ENCODE peak calls at places on chromosomes 4 and X, in eight cellular contexts. X is BJ, O is IMR-90, E is SK-N-SH, B is cardiac fibroblast, F is tibial nerve, V is transverse colon, T is Caco-2. R is an unnamed sample.

GRCh38 chr4:7067523-7068278 is at the start of gene GRPEL1:
- DNase-seq in X (peak), B (peak), V (peak), F (peak), E (peak), O (peak), T (peak), R (peak)

GRCh38 chr4:123564758-123565346 is 168.3 kb downstream of the SPRY1 start:
- DNase-seq in E (peak), T (peak), B (peak), X (no peak), F (peak), O (peak), V (peak), R (peak)

GRCh38 chr4:7608043-7608442 is 173.3 kb upstream of the PSAPL1 start:
- DNase-seq in T (no peak), X (no peak), V (no peak), F (no peak), O (no peak), E (no peak), B (no peak), R (no peak)

GRCh38 chr4:21901281-21901680 is 47.3 kb downstream of the KCNIP4 start:
- DNase-seq in B (no peak), V (no peak), F (no peak), T (no peak), X (no peak), O (no peak), E (no peak), R (no peak)

GRCh38 chr4:122819708-122820449 is 6.8 kb upstream of the FGF2 start:
- DNase-seq in V (no peak), T (no peak), X (no peak), E (no peak), B (no peak), F (no peak), O (peak), R (peak)

GRCh38 chrX:115428011-115428410 is 133.0 kb upstream of the PLS3 start:
- DNase-seq in X (no peak), T (no peak), E (no peak), B (no peak), F (no peak), V (no peak), O (no peak), R (peak)

GRCh38 chrX:41322821-41323603 is 10.9 kb upstream of the DDX3X start:
- DNase-seq in F (no peak), O (no peak), E (no peak), V (no peak), B (no peak), X (no peak), T (no peak), R (no peak)

GRCh38 chr4:182286035-182286434 is 42.8 kb downstream of the TENM3 start:
- DNase-seq in T (no peak), O (peak), V (no peak), B (no peak), E (no peak), F (no peak), X (no peak), R (peak)

GRCh38 chr4:153523171-153523757 is 57.1 kb downstream of the TMEM131L start:
- DNase-seq in T (no peak), F (no peak), E (no peak), B (no peak), X (no peak), V (no peak), O (no peak), R (no peak)

GRCh38 chr4:67714248-67714583 is 13.3 kb upstream of the UBA6 start:
- DNase-seq in X (no peak), F (no peak), O (no peak), T (peak), V (no peak), E (no peak), B (no peak), R (no peak)

GRCh38 chrX:110213183-110213582 is 104.7 kb downstream of the AMMECR1 start:
- DNase-seq in X (no peak), O (no peak), V (no peak), T (no peak), B (no peak), F (no peak), E (no peak), R (no peak)

GRCh38 chr4:14513471-14513870 is 488.8 kb upstream of the CPEB2 start:
- DNase-seq in O (no peak), B (peak), X (no peak), T (no peak), V (no peak), E (no peak), F (no peak), R (peak)

GRCh38 chr4:1318488-1319213 is 28.4 kb upstream of the UVSSA start:
- DNase-seq in E (no peak), V (no peak), F (no peak), X (no peak), T (no peak), O (no peak), B (no peak), R (no peak)

GRCh38 chr4:176309046-176309445 is 10.7 kb upstream of the SPCS3 start:
- DNase-seq in B (no peak), X (no peak), O (no peak), T (no peak), V (peak), F (no peak), E (no peak), R (no peak)

GRCh38 chr4:108116423-108117168 is 52.1 kb downstream of the LEF1 start:
- DNase-seq in V (no peak), X (no peak), B (no peak), O (no peak), T (no peak), F (no peak), E (no peak), R (no peak)

GRCh38 chr4:140152015-140152703 is 1.8 kb downstream of the MAML3 start:
- DNase-seq in B (no peak), O (no peak), V (peak), F (peak), T (no peak), E (peak), X (no peak), R (peak)

GRCh38 chrX:102535958-102536357 is 19.4 kb upstream of the TMSB15A start:
- DNase-seq in O (no peak), T (no peak), E (no peak), X (no peak), V (no peak), F (no peak), B (no peak), R (no peak)

DNA sequence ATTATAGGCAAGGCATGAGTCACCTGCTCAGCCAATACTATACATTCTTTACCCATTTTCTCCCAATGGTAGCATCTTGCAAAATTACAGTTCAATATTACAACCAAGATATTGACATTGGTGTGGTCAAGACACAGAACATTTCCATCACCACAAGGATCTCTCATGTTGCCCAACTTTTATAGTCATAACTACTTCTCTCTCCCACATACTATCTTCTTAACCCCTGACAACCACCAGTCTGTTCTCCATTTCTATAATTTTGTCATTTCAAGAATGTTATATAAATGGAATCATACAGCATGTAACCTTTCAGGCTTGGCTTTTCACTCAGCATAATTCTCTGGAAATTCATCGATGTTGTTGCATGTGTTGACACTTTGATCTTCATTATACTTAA is 144.9 kb downstream of the ENOX2 start:
- DNase-seq in B (no peak), O (no peak), V (no peak), E (no peak), X (no peak), T (no peak), F (no peak), R (no peak)
- H3K4me3 ChIP-seq in B (no peak), O (no peak), V (no peak), E (no peak), X (no peak), T (no peak), F (no peak), R (no peak)

GRCh38 chrX:69505772-69506616 is 1.9 kb downstream of the NALF2 start:
- DNase-seq in B (no peak), O (no peak), T (no peak), V (no peak), F (no peak), E (no peak), X (no peak), R (no peak)

GRCh38 chrX:69504626-69505612 is 793 bp downstream of the NALF2 start:
- DNase-seq in F (no peak), B (no peak), T (no peak), X (no peak), O (no peak), V (no peak), E (peak), R (no peak)

GRCh38 chrX:69501433-69501832 is 2.7 kb upstream of the NALF2 start:
- DNase-seq in E (no peak), O (no peak), B (no peak), X (no peak), F (no peak), T (peak), V (no peak), R (no peak)

GRCh38 chrX:69503835-69504625 is at the start of gene NALF2:
- DNase-seq in V (peak), X (no peak), T (peak), B (peak), E (peak), O (peak), F (peak), R (peak)

GRCh38 chrX:69503228-69503834 is 795 bp upstream of the NALF2 start:
- DNase-seq in T (peak), E (peak), X (no peak), F (no peak), B (peak), V (no peak), O (no peak), R (no peak)
- TF ChIP-seq CTCF in T (peak), E (peak), X (no peak), F (no peak), B (no peak), V (no peak), O (no peak), R (peak)

GRCh38 chr4:73976217-73976616 is 5.6 kb downstream of the PF4 start:
- DNase-seq in E (no peak), V (no peak), B (no peak), F (no peak), X (no peak), T (no peak), O (no peak), R (no peak)

GRCh38 chr4:73970011-73970410 is 11.8 kb downstream of the PF4 start:
- DNase-seq in O (no peak), B (no peak), X (no peak), F (no peak), T (no peak), V (no peak), E (no peak), R (no peak)

GRCh38 chr4:73974352-73974751 is 7.5 kb downstream of the PF4 start:
- DNase-seq in X (no peak), E (no peak), F (no peak), O (no peak), B (no peak), T (no peak), V (no peak), R (no peak)

GRCh38 chr4:73967891-73968290 is 13.9 kb downstream of the PF4 start:
- DNase-seq in E (no peak), X (no peak), F (no peak), T (no peak), V (no peak), B (no peak), O (no peak), R (no peak)

DNA sequence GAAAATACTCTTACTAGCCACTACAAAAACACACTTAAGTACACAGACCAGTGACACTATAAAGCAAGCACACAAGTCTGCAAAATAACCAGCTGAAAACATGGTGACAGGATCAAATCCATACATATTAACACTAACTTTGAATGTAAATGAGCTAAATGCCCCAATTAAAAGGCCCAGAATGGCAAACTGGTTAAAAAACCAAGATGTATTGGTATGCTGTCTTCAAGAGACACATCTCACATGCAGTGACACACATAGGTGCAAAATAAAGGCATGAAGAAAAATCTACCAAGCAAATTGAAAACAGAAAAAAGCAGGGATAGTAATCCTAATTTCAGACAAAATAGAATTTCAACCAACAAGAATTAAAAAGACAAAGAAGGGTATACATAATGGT is 10.9 kb downstream of the PF4 start:
- DNase-seq in B (no peak), F (no peak), X (no peak), O (no peak), T (no peak), E (no peak), V (no peak), R (no peak)
- H3K4me3 ChIP-seq in B (no peak), F (no peak), X (no peak), O (no peak), T (no peak), E (no peak), V (no peak), R (no peak)

GRCh38 chrX:154429708-154430107 is 1.2 kb downstream of the ATP6AP1 start:
- DNase-seq in V (no peak), F (no peak), B (no peak), X (no peak), O (no peak), E (no peak), T (no peak), R (no peak)

GRCh38 chrX:154430504-154430903 is 2.0 kb downstream of the ATP6AP1 start:
- DNase-seq in O (no peak), X (no peak), B (no peak), F (no peak), E (no peak), V (no peak), T (no peak), R (no peak)

GRCh38 chrX:154426916-154427792 is 1.3 kb upstream of the ATP6AP1 start:
- DNase-seq in E (no peak), B (no peak), F (no peak), O (no peak), V (no peak), X (no peak), T (no peak), R (no peak)

GRCh38 chrX:154430916-154431315 is 2.4 kb downstream of the ATP6AP1 start:
- DNase-seq in O (no peak), X (no peak), F (no peak), B (no peak), V (no peak), T (no peak), E (no peak), R (no peak)

GRCh38 chrX:154428176-154429171 is at the start of gene ATP6AP1:
- DNase-seq in B (peak), O (peak), V (peak), X (peak), E (peak), T (peak), F (peak), R (peak)
- TF ChIP-seq CTCF in B (no peak), O (no peak), V (no peak), X (no peak), E (peak), T (no peak), F (no peak), R (no peak)

GRCh38 chrX:73561791-73562190 is 1.2 kb upstream of the CHIC1 start:
- DNase-seq in T (no peak), F (no peak), X (no peak), E (no peak), O (peak), V (no peak), B (peak), R (peak)
- H3K4me3 ChIP-seq in T (no peak), F (no peak), X (no peak), E (no peak), O (no peak), V (no peak), B (no peak), R (no peak)

GRCh38 chr4:128286474-128287158 is 997 bp downstream of the PGRMC2 start:
- DNase-seq in F (no peak), E (peak), X (no peak), B (peak), V (no peak), T (no peak), O (peak), R (peak)

GRCh38 chr4:128288689-128289106 is 1.1 kb upstream of the PGRMC2 start:
- DNase-seq in X (no peak), O (peak), B (peak), E (no peak), F (no peak), T (no peak), V (peak), R (peak)

GRCh38 chr4:128287159-128287870 is at the start of gene PGRMC2:
- DNase-seq in X (no peak), V (peak), E (peak), F (no peak), B (peak), T (peak), O (peak), R (peak)

GRCh38 chr4:128289523-128290158 is 2.0 kb upstream of the PGRMC2 start:
- DNase-seq in B (no peak), V (no peak), F (no peak), T (no peak), X (no peak), E (no peak), O (no peak), R (no peak)

DNA sequence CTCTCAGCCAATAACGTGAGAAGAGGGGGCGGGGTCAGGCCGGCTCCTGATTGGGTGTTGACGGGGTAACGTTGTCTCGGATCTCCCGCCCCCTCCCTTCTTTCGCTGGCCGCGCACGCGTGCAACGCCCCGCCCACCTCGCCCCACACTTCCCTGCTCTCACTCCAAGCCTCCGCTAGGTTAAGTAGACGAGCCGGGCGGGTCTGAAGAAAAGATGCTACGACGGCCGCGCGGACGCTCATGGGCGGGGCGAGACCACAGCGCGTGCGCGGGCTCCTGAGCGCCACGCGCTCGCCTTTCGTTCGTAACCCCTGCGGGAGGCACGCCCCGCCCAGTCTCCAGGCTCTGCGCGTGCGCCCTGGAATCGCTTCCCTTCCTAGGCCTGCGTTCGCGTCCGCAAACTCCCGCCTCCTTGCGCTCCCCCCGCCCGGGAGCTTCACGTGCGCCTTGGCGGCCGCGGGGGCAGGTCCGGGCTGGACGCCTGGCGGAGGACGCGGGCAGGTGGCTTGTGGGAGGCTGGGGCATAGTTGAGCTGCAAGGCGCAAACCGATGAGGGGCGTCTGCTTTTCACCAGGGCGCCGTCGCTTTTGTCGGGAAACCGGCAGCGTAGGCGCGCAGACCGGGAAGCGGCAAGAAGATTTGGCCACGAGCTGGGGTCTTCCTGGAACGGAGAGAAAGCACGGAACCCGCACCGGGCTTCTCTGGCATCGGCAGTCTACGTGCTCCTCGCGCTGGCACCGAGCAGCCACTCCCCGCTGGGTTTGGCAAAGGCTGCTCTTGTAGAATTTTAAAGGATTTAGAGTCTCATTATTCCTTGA is 467 bp upstream of the PGRMC2 start:
- DNase-seq in V (peak), X (peak), B (peak), E (peak), T (peak), F (peak), O (peak), R (peak)
- TF ChIP-seq CTCF in V (peak), X (peak), B (peak), E (peak), T (peak), F (peak), O (peak), R (peak)

DNA sequence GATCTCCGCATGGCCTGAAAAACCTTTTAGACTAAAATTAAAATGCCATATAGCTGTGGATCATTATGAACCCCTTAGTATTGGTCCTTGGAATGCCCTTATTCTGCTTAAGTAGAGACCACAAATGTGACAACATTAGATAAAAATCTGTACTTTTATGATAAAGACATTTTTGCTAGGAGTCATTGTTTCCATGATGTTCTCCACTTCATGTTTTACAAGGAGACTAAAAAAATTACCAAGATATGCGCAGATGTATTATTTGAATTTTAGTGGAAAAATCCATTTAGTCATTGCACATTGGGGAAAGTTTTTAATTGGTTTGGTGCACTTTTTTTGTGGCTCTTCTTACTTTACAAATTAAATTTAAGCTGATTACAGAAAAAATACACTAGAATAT is 85.1 kb upstream of the HPRT1 start:
- DNase-seq in B (no peak), V (no peak), O (no peak), T (no peak), X (no peak), F (no peak), E (no peak), R (no peak)
- H3K4me3 ChIP-seq in B (peak), V (no peak), O (peak), T (no peak), X (peak), F (no peak), E (peak), R (peak)

DNA sequence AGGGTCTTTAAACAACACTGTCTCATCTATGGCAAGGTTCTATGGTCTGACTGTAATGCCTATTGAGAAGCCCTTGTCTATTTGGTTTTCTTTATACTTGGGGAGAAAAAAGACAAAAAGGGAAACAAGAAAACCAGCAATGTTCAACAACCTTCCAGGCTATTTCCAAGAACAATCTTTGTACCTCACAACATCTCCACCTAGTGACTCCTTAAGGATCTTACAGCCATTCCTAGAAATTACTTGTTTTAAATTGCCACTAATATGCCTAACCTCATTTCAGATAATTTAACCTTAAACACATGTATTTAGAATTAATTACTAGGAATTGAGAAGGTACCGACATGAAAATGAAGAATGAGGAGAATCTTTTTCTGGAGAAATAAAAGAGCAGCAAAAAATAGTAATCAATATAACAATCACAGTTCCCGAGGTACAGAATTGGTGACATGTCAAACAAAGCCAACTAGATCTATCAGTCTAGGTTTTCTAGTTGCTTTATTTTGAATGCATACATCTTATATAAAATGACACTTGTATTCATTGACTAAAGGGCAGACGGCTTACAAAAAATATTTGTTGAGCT is 1.6 kb upstream of the RBM46 start:
- DNase-seq in O (peak), X (no peak), V (no peak), E (peak), T (no peak), F (no peak), B (peak), R (peak)
- TF ChIP-seq CTCF in O (peak), X (peak), V (peak), E (peak), T (peak), F (peak), B (peak), R (peak)

GRCh38 chr4:152351080-152351479 is 184.8 kb downstream of the FBXW7 start:
- DNase-seq in E (no peak), X (no peak), B (no peak), T (no peak), F (no peak), O (no peak), V (no peak), R (no peak)
- H3K4me3 ChIP-seq in E (peak), X (peak), B (peak), T (no peak), F (no peak), O (no peak), V (no peak), R (peak)

GRCh38 chr4:46648088-46648744 is 258.3 kb upstream of the GABRA2 start:
- DNase-seq in X (no peak), E (peak), T (peak), F (no peak), B (peak), O (peak), V (peak), R (no peak)
- TF ChIP-seq CTCF in X (no peak), E (peak), T (peak), F (no peak), B (peak), O (peak), V (peak), R (no peak)

R was measured in AG10803.